ENCODE peak calls at places on chromosome 22, in ten cellular contexts. I, U, T, S, D, E, P, R, F and W are unnamed samples. For H3K4me1, the result is how much of the 10 kb centered on the place peaks cover.

GRCh38 chr22:46360097-46360496 is 24.6 kb downstream of the TRMU start:
- DNase-seq in E (no peak), T (no peak), F (peak), U (no peak), P (no peak), D (no peak), S (no peak), I (no peak), R (no peak), W (no peak)

GRCh38 chr22:26744892-26745808 is 87.8 kb downstream of the MIAT start:
- DNase-seq in U (no peak), T (no peak), F (no peak), I (no peak), R (no peak), E (no peak), D (no peak), S (no peak), P (no peak), W (no peak)

GRCh38 chr22:46353483-46354105 is 18.1 kb downstream of the TRMU start:
- DNase-seq in T (no peak), S (no peak), P (no peak), F (no peak), U (no peak), D (no peak), E (no peak), R (no peak), I (peak), W (no peak)

GRCh38 chr22:49965291-49966040 is 4.9 kb downstream of the PIM3 start:
- DNase-seq in P (peak), D (peak), S (peak), T (peak), E (peak), R (no peak), F (peak), I (peak), U (peak), W (peak)

GRCh38 chr22:27487600-27488450 is 313.7 kb downstream of the MN1 start:
- DNase-seq in T (no peak), F (no peak), E (peak), P (no peak), D (no peak), U (no peak), I (no peak), S (no peak), R (peak), W (no peak)

GRCh38 chr22:44193537-44193896 is 12.8 kb downstream of the PARVG start:
- DNase-seq in E (no peak), I (no peak), T (no peak), U (no peak), D (no peak), R (no peak), S (no peak), P (no peak), F (no peak), W (no peak)

GRCh38 chr22:44878483-44879300 is 126.3 kb downstream of the ARHGAP8 start:
- DNase-seq in T (no peak), U (no peak), I (no peak), P (peak), R (no peak), E (no peak), S (no peak), D (no peak), F (peak), W (no peak)

GRCh38 chr22:46061124-46061410 is 84.1 kb upstream of the WNT7B start:
- DNase-seq in P (peak), I (peak), R (no peak), T (no peak), U (no peak), S (no peak), D (no peak), F (no peak), E (no peak), W (no peak)

GRCh38 chr22:48403521-48403921 is 1424.2 kb downstream of the BRD1 start:
- DNase-seq in S (no peak), F (no peak), U (no peak), E (no peak), R (no peak), P (no peak), T (no peak), I (no peak), D (no peak), W (peak)

GRCh38 chr22:45544588-45545170 is 42.0 kb downstream of the FBLN1 start:
- DNase-seq in S (no peak), P (no peak), U (no peak), I (no peak), T (peak), R (peak), E (no peak), D (no peak), F (no peak), W (no peak)

GRCh38 chr22:28329582-28330073 is 350.0 kb downstream of the TTC28 start:
- DNase-seq in F (no peak), S (no peak), I (no peak), E (no peak), P (no peak), D (no peak), R (peak), U (no peak), T (no peak), W (no peak)

GRCh38 chr22:46370584-46371373 is 35.3 kb downstream of the TRMU start:
- DNase-seq in S (no peak), R (no peak), F (no peak), P (no peak), U (no peak), E (no peak), T (no peak), D (no peak), I (no peak), W (no peak)

GRCh38 chr22:44500623-44501022 is 2.6 kb upstream of the RTL6 start:
- DNase-seq in D (no peak), F (no peak), R (no peak), S (no peak), T (no peak), P (no peak), U (no peak), E (no peak), I (no peak), W (no peak)

GRCh38 chr22:49021097-49021925 is 806.4 kb downstream of the BRD1 start:
- DNase-seq in T (no peak), P (peak), F (peak), U (no peak), R (no peak), S (peak), D (peak), E (no peak), I (peak), W (peak)

GRCh38 chr22:45007247-45007945 is 2.4 kb downstream of the PHF21B start:
- DNase-seq in R (peak), I (peak), T (no peak), D (no peak), P (no peak), S (peak), U (peak), F (no peak), E (peak), W (no peak)

GRCh38 chr22:31616315-31616980 is 45.6 kb downstream of the PISD start:
- DNase-seq in S (no peak), F (peak), U (peak), R (no peak), I (no peak), D (no peak), P (no peak), E (no peak), T (no peak), W (peak)

GRCh38 chr22:46031965-46032851 is 55.2 kb upstream of the WNT7B start:
- DNase-seq in F (peak), P (peak), U (peak), E (peak), D (peak), S (peak), R (no peak), I (peak), T (peak), W (peak)

GRCh38 chr22:38203090-38203810 is 1.5 kb downstream of the MAFF start:
- DNase-seq in F (peak), R (peak), P (peak), E (peak), T (peak), U (peak), S (peak), I (peak), D (peak), W (peak)

GRCh38 chr22:29093030-29093429 is 20.2 kb downstream of the KREMEN1 start:
- DNase-seq in T (no peak), D (no peak), I (no peak), R (no peak), E (no peak), F (no peak), P (no peak), S (no peak), U (no peak), W (no peak)

GRCh38 chr22:44702479-44703219 is 645 bp downstream of the PRR5 start:
- DNase-seq in F (peak), R (peak), D (no peak), E (peak), I (no peak), U (peak), T (no peak), P (no peak), S (no peak), W (no peak)

GRCh38 chr22:46053563-46054090 is 76.7 kb upstream of the WNT7B start:
- DNase-seq in T (peak), D (peak), F (peak), E (peak), S (peak), U (peak), P (peak), I (peak), R (peak), W (peak)

GRCh38 chr22:47231759-47232158 is 469.3 kb downstream of the TBC1D22A start:
- DNase-seq in R (no peak), P (no peak), S (no peak), F (no peak), E (no peak), T (no peak), U (no peak), D (no peak), I (no peak), W (no peak)

GRCh38 chr22:50218153-50218995 is 17.6 kb downstream of the SELENOO start:
- DNase-seq in R (no peak), F (no peak), S (no peak), U (peak), P (peak), I (no peak), T (no peak), D (no peak), E (peak), W (no peak)

GRCh38 chr22:44926491-44927415 is 83.1 kb downstream of the PHF21B start:
- DNase-seq in S (no peak), I (no peak), E (no peak), R (no peak), T (no peak), U (no peak), F (peak), D (no peak), P (peak), W (no peak)

GRCh38 chr22:44391026-44391425 is 78.3 kb upstream of the SHISAL1 start:
- DNase-seq in P (no peak), R (no peak), I (no peak), E (no peak), D (peak), F (peak), U (no peak), T (no peak), S (no peak), W (peak)

GRCh38 chr22:50307891-50308596 is 598 bp upstream of the PLXNB2 start:
- DNase-seq in I (no peak), S (peak), P (no peak), T (no peak), E (no peak), U (peak), F (no peak), D (no peak), R (no peak), W (no peak)

GRCh38 chr22:48734961-48735360 is 1092.7 kb downstream of the BRD1 start:
- DNase-seq in I (no peak), F (peak), U (no peak), R (no peak), D (no peak), T (no peak), E (no peak), S (no peak), P (no peak), W (no peak)

GRCh38 chr22:28799125-28799833 is 1.1 kb downstream of the XBP1 start:
- DNase-seq in U (peak), T (peak), P (peak), F (no peak), E (peak), D (no peak), S (peak), I (peak), R (peak), W (peak)

GRCh38 chr22:46833228-46833627 is 70.8 kb downstream of the TBC1D22A start:
- DNase-seq in F (no peak), P (no peak), T (no peak), U (no peak), E (peak), S (no peak), R (peak), D (no peak), I (no peak), W (no peak)

DNA sequence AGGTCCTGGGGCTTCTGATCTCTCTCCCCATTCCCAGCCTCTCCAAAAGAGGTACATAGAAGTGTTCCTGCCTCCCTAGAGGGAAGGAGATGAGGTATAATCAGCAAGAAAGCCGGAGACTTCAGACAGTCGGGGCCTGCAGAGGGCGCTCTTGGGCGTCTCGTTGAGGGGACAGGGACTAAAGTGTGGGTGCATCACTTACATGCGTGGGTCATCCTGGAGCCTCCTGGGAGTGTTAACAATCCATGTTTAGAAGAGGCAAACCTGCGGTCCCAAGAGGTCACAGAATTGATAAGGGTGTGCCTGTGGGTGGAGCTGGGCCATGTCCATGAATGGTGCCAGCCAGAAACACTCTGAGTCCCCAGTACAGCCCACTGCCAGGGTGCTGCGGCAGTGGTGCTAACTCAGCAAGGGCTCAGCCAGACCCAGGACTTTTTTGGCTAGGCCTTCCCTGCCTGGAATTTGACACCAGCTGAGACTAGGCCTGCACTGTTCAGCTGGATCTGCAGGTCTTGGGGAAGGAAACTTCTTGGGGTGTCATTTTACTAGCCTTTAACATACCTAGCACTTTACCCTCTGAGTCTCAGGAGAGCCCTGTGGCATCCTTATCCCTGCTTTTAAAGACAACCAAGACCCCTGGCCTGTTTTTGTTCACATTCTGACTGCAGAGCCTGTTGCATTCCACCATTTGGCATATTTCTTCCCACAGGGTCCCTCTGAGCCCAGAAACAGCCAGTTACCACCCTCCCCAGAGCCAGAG is 5.5 kb downstream of the YDJC start:
- DNase-seq in U (no peak), D (no peak), E (peak), F (no peak), P (no peak), S (no peak), I (no peak), T (peak), R (peak), W (no peak)
- TF ChIP-seq CTCF in U (no peak), D (no peak), E (no peak), F (no peak), P (no peak), S (no peak), I (no peak), T (peak), R (peak), W (no peak)

GRCh38 chr22:20044495-20045151 is 23.7 kb downstream of the TANGO2 start:
- DNase-seq in S (no peak), E (no peak), F (no peak), P (no peak), I (no peak), U (no peak), R (no peak), T (no peak), D (no peak), W (no peak)

GRCh38 chr22:20043997-20044342 is 23.1 kb downstream of the TANGO2 start:
- DNase-seq in R (no peak), E (no peak), P (no peak), D (no peak), I (no peak), F (no peak), T (no peak), S (no peak), U (no peak), W (no peak)

GRCh38 chr22:20040801-20041200 is 19.9 kb downstream of the TANGO2 start:
- DNase-seq in S (no peak), E (no peak), P (no peak), I (no peak), R (no peak), F (no peak), U (no peak), D (no peak), T (no peak), W (no peak)

GRCh38 chr22:20046730-20047129 is 25.8 kb downstream of the TANGO2 start:
- DNase-seq in I (no peak), S (no peak), P (no peak), T (no peak), F (no peak), U (no peak), D (no peak), R (no peak), E (no peak), W (no peak)

GRCh38 chr22:20043057-20043996 is 22.4 kb downstream of the TANGO2 start:
- DNase-seq in R (no peak), D (no peak), U (no peak), I (no peak), T (no peak), F (no peak), P (no peak), E (no peak), S (no peak), W (no peak)
- H3K4me1 ChIP-seq in R (under half), D (under half), U (under half), I (under half), T (under half), F (under half), P (under half), E (under half), S (under half), W (under half)

GRCh38 chr22:24205438-24206189 is 24.3 kb downstream of the SUSD2 start:
- DNase-seq in I (no peak), S (no peak), E (no peak), F (no peak), D (no peak), P (no peak), T (peak), R (no peak), U (no peak), W (no peak)

GRCh38 chr22:24209016-24209415 is 27.7 kb downstream of the SUSD2 start:
- DNase-seq in U (no peak), E (no peak), S (no peak), F (no peak), T (no peak), I (no peak), D (no peak), P (no peak), R (peak), W (no peak)

GRCh38 chr22:24207264-24208011 is 26.2 kb downstream of the SUSD2 start:
- DNase-seq in D (no peak), P (no peak), E (no peak), R (no peak), T (no peak), U (no peak), S (no peak), F (no peak), I (no peak), W (no peak)

GRCh38 chr22:24208012-24208749 is 26.9 kb downstream of the SUSD2 start:
- DNase-seq in T (peak), D (no peak), S (peak), R (peak), E (peak), F (no peak), P (peak), I (peak), U (no peak), W (no peak)
- TF ChIP-seq POLR2A in T (no peak), D (no peak), S (no peak), R (no peak), E (no peak), F (no peak), P (no peak), I (no peak), U (no peak), W (no peak)

DNA sequence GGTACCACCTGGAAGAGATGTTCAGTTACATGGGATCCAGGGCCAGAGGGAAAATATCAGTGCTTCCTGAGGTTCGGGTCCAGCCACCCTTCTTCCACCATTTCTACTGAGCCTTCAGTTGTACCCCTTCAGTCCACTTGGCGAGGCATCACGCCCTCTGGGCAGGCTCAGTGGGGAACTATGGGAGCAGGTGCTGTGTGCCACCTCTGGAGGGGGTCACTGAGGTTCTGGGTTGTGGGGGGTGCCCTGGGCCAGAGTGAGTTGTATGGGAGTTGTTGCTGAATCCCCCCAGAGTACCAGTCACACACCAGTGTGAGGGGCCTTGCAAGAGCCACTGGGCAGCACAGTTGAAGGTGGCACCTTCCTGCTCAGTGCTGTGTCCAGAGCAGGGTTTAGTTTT is 2.7 kb upstream of the SREBF2 start:
- DNase-seq in S (no peak), F (no peak), D (no peak), T (no peak), P (no peak), I (no peak), U (no peak), R (no peak), E (no peak), W (no peak)
- TF ChIP-seq CTCF in S (no peak), F (no peak), D (no peak), T (no peak), P (no peak), I (no peak), U (no peak), R (no peak), E (no peak), W (no peak)

GRCh38 chr22:40510965-40511364 is 125.6 kb downstream of the MRTFA start:
- DNase-seq in I (no peak), U (no peak), F (no peak), P (no peak), R (no peak), E (no peak), S (no peak), D (no peak), T (no peak), W (no peak)

GRCh38 chr22:40509401-40510134 is 127.0 kb downstream of the MRTFA start:
- DNase-seq in E (peak), R (peak), I (peak), U (peak), T (peak), F (no peak), D (no peak), P (peak), S (peak), W (no peak)

GRCh38 chr22:40506762-40507161 is 129.8 kb downstream of the MRTFA start:
- DNase-seq in D (no peak), E (no peak), U (no peak), F (no peak), R (no peak), S (no peak), I (no peak), P (no peak), T (no peak), W (no peak)

GRCh38 chr22:40504285-40505249 is 132.0 kb downstream of the MRTFA start:
- DNase-seq in F (no peak), I (no peak), D (no peak), T (no peak), E (no peak), R (no peak), S (no peak), U (no peak), P (no peak), W (no peak)

DNA sequence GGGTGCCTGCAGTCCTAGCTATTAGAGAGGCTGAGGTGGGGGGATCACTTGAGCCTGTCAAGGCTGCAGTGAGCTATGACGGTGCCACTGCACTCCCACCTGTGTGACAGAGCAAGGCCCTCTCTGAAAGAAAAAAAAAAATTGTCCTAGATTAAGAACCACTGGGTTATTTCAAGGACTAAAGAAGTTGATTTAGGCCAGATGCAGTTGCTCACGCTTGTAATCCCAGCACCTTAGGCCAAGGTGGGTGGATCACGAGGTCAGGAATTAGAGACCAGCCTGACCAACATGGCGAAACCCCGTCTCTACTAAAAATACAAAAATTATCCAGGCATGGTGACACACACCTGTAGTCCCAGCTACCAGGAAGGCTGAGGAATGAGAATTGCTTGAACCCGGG is 129.0 kb downstream of the MRTFA start:
- DNase-seq in D (no peak), P (no peak), T (no peak), S (no peak), F (no peak), I (no peak), R (no peak), E (no peak), U (no peak), W (no peak)
- H3K4me1 ChIP-seq in D (under half), P (half or more), T (half or more), S (under half), F (under half), I (under half), R (under half), E (half or more), U (under half), W (under half)

GRCh38 chr22:30423959-30424380 is 1.6 kb upstream of the MTFP1 start:
- DNase-seq in T (peak), E (peak), D (peak), R (peak), S (peak), P (peak), F (peak), I (peak), U (peak), W (peak)
- TF ChIP-seq POLR2A in T (no peak), E (peak), D (no peak), R (peak), S (peak), P (no peak), F (peak), I (peak), U (peak), W (peak)

GRCh38 chr22:35538801-35539321 is 1.8 kb upstream of the RASD2 start:
- DNase-seq in R (no peak), E (peak), I (peak), F (no peak), U (no peak), S (no peak), P (no peak), T (peak), D (no peak), W (peak)
- TF ChIP-seq CTCF in R (peak), E (peak), I (peak), F (peak), U (no peak), S (no peak), P (peak), T (peak), D (peak), W (peak)